ENCODE peak calls at places on chromosomes 1 and 21, in nine cellular contexts. M is GM12865, C is lower lobe of right lung, E is uterus, J is fibroblast of mammary gland, G is brain microvascular endothelial cell, V is lower leg skin, P is cardiac fibroblast, Z is stomach. W is an unnamed sample.

GRCh38 chr21:37503848-37504467 is 137.4 kb downstream of the DYRK1A start:
- DNase-seq in M (no peak), C (no peak), E (no peak), J (peak), G (peak), V (no peak), P (peak), Z (no peak), W (peak)

GRCh38 chr1:203911806-203912205 is 50.4 kb downstream of the SNRPE start:
- DNase-seq in M (no peak), C (no peak), E (no peak), J (no peak), G (no peak), V (no peak), P (peak), Z (no peak), W (peak)

GRCh38 chr1:98496246-98496995 is 165.1 kb upstream of the SNX7 start:
- DNase-seq in M (no peak), C (no peak), E (no peak), J (peak), G (no peak), V (no peak), P (no peak), Z (no peak), W (no peak)

GRCh38 chr1:162144853-162145252 is 75.4 kb downstream of the NOS1AP start:
- DNase-seq in M (no peak), C (no peak), E (no peak), J (no peak), G (no peak), V (no peak), P (no peak), Z (no peak), W (no peak)

GRCh38 chr1:245654460-245655050 is 499.8 kb downstream of the KIF26B start:
- DNase-seq in M (no peak), C (no peak), E (no peak), J (no peak), G (no peak), V (no peak), P (peak), Z (no peak), W (no peak)

GRCh38 chr1:162498442-162498785 is 796 bp downstream of the UHMK1 start:
- DNase-seq in M (peak), C (no peak), E (no peak), J (peak), G (no peak), V (no peak), P (peak), Z (no peak), W (no peak)

GRCh38 chr21:34986561-34987533 is 62.3 kb downstream of the RUNX1 start:
- DNase-seq in M (peak), C (no peak), E (peak), J (peak), G (peak), V (no peak), P (peak), Z (no peak), W (peak)

GRCh38 chr1:163357378-163357777 is 35.6 kb downstream of the NUF2 start:
- DNase-seq in M (no peak), C (no peak), E (no peak), J (no peak), G (peak), V (no peak), P (peak), Z (no peak), W (no peak)

GRCh38 chr1:221708987-221709386 is 32.9 kb downstream of the DUSP10 start:
- DNase-seq in M (peak), C (no peak), E (peak), J (peak), G (no peak), V (no peak), P (peak), Z (no peak), W (peak)

GRCh38 chr1:215539803-215540575 is 27.1 kb upstream of the KCTD3 start:
- DNase-seq in M (no peak), C (no peak), E (no peak), J (peak), G (no peak), V (no peak), P (peak), Z (peak), W (no peak)

GRCh38 chr1:73789965-73790364 is 408.0 kb downstream of the LRRIQ3 start:
- DNase-seq in M (no peak), C (no peak), E (no peak), J (no peak), G (no peak), V (no peak), P (no peak), Z (no peak), W (no peak)

GRCh38 chr1:221856188-221857093 is 114.6 kb upstream of the DUSP10 start:
- DNase-seq in M (no peak), C (no peak), E (no peak), J (peak), G (peak), V (no peak), P (no peak), Z (no peak), W (no peak)

GRCh38 chr1:31551206-31551605 is 25.1 kb upstream of the TINAGL1 start:
- DNase-seq in M (no peak), C (no peak), E (no peak), J (no peak), G (no peak), V (no peak), P (peak), Z (no peak), W (no peak)

GRCh38 chr1:171715813-171716251 is 26.0 kb downstream of the VAMP4 start:
- DNase-seq in M (peak), C (no peak), E (no peak), J (peak), G (no peak), V (no peak), P (peak), Z (no peak), W (no peak)

GRCh38 chr1:95118019-95118499 is 904 bp downstream of the TLCD4 start:
- DNase-seq in M (peak), C (peak), E (no peak), J (no peak), G (no peak), V (no peak), P (no peak), Z (no peak), W (no peak)

GRCh38 chr1:29590583-29591555 is 354.5 kb downstream of the PTPRU start:
- DNase-seq in M (no peak), C (no peak), E (no peak), J (peak), G (no peak), V (peak), P (no peak), Z (no peak), W (no peak)

GRCh38 chr21:14975136-14975905 is 89.5 kb downstream of the NRIP1 start:
- DNase-seq in M (no peak), C (no peak), E (no peak), J (no peak), G (no peak), V (no peak), P (peak), Z (no peak), W (no peak)

GRCh38 chr1:38611661-38612211 is 247.8 kb downstream of the RRAGC start:
- DNase-seq in M (no peak), C (no peak), E (no peak), J (no peak), G (no peak), V (no peak), P (no peak), Z (no peak), W (no peak)

GRCh38 chr1:196403803-196404690 is 204.2 kb downstream of the KCNT2 start:
- DNase-seq in M (no peak), C (no peak), E (no peak), J (no peak), G (peak), V (no peak), P (peak), Z (no peak), W (peak)

GRCh38 chr1:78560811-78561210 is 59.4 kb upstream of the IFI44L start:
- DNase-seq in M (no peak), C (no peak), E (no peak), J (peak), G (no peak), V (no peak), P (no peak), Z (no peak), W (no peak)

GRCh38 chr1:103492003-103492665 is 33.4 kb upstream of the RNPC3 start:
- DNase-seq in M (no peak), C (no peak), E (no peak), J (peak), G (no peak), V (no peak), P (peak), Z (no peak), W (no peak)

GRCh38 chr1:2557146-2558029 is 1.2 kb downstream of the TNFRSF14 start:
- DNase-seq in M (no peak), C (no peak), E (no peak), J (no peak), G (no peak), V (peak), P (no peak), Z (peak), W (no peak)

GRCh38 chr21:45506241-45506817 is 35.9 kb downstream of the SLC19A1 start:
- DNase-seq in M (no peak), C (peak), E (no peak), J (no peak), G (no peak), V (peak), P (no peak), Z (no peak), W (no peak)

GRCh38 chr21:15236111-15236510 is 171.3 kb upstream of the NRIP1 start:
- DNase-seq in M (no peak), C (no peak), E (no peak), J (no peak), G (no peak), V (no peak), P (no peak), Z (no peak), W (no peak)

GRCh38 chr1:13492711-13493110 is 21.1 kb downstream of the LRRC38 start:
- DNase-seq in M (no peak), C (no peak), E (no peak), J (no peak), G (no peak), V (no peak), P (no peak), Z (no peak), W (no peak)

GRCh38 chr21:37815893-37816292 is 100.4 kb downstream of the KCNJ6 start:
- DNase-seq in M (no peak), C (no peak), E (no peak), J (no peak), G (no peak), V (no peak), P (no peak), Z (no peak), W (no peak)

GRCh38 chr1:214537219-214537618 is 14.2 kb downstream of the PTPN14 start:
- DNase-seq in M (no peak), C (no peak), E (no peak), J (peak), G (no peak), V (no peak), P (peak), Z (no peak), W (no peak)

GRCh38 chr1:63593303-63593886 is at the start of gene PGM1:
- DNase-seq in M (peak), C (peak), E (peak), J (peak), G (peak), V (peak), P (peak), Z (peak), W (peak)

GRCh38 chr21:18191139-18191538 is 53.5 kb upstream of the CHODL start:
- DNase-seq in M (no peak), C (no peak), E (no peak), J (no peak), G (no peak), V (no peak), P (no peak), Z (no peak), W (no peak)

GRCh38 chr1:52659356-52659755 is 26.4 kb downstream of the SHISAL2A start:
- DNase-seq in M (peak), C (no peak), E (no peak), J (no peak), G (no peak), V (no peak), P (no peak), Z (no peak), W (no peak)

GRCh38 chr1:206631085-206631509 is 4.2 kb upstream of the DYRK3 start:
- DNase-seq in M (peak), C (no peak), E (peak), J (peak), G (peak), V (no peak), P (peak), Z (peak), W (peak)

GRCh38 chr1:68255301-68255700 is 23.0 kb upstream of the WLS start:
- DNase-seq in M (no peak), C (no peak), E (no peak), J (no peak), G (no peak), V (no peak), P (peak), Z (no peak), W (no peak)

GRCh38 chr1:27102707-27103468 is 52.0 kb downstream of the SLC9A1 start:
- DNase-seq in M (peak), C (peak), E (peak), J (peak), G (peak), V (peak), P (peak), Z (peak), W (no peak)

GRCh38 chr1:67746299-67746698 is 61.3 kb downstream of the GADD45A start:
- DNase-seq in M (no peak), C (no peak), E (peak), J (no peak), G (no peak), V (no peak), P (peak), Z (no peak), W (no peak)

GRCh38 chr1:231421616-231421970 is 494 bp downstream of the EGLN1 start:
- DNase-seq in M (no peak), C (peak), E (peak), J (no peak), G (no peak), V (peak), P (peak), Z (peak), W (no peak)

GRCh38 chr1:92833840-92834239 is 2.0 kb downstream of the RPL5 start:
- DNase-seq in M (no peak), C (no peak), E (no peak), J (no peak), G (no peak), V (no peak), P (no peak), Z (no peak), W (no peak)
- H3K4me3 ChIP-seq in M (peak), C (peak), E (peak), J (peak), G (peak), V (no peak), P (peak), Z (peak), W (peak)

GRCh38 chr1:20366076-20366765 is 75.5 kb downstream of the VWA5B1 start:
- DNase-seq in M (no peak), C (no peak), E (no peak), J (peak), G (no peak), V (no peak), P (peak), Z (no peak), W (no peak)
- TF ChIP-seq CTCF in M (no peak), C (no peak), E (no peak), J (no peak), G (no peak), V (no peak), P (no peak), Z (no peak), W (no peak)

GRCh38 chr1:51328926-51329325 is 1.4 kb downstream of the TTC39A start:
- DNase-seq in M (no peak), C (no peak), E (no peak), J (no peak), G (no peak), V (no peak), P (no peak), Z (no peak), W (no peak)

GRCh38 chr1:51331206-51332100 is 1.1 kb upstream of the TTC39A start:
- DNase-seq in M (peak), C (no peak), E (no peak), J (peak), G (peak), V (peak), P (peak), Z (peak), W (no peak)

GRCh38 chr1:51328279-51328678 is 2.1 kb downstream of the TTC39A start:
- DNase-seq in M (no peak), C (no peak), E (no peak), J (no peak), G (peak), V (no peak), P (no peak), Z (no peak), W (no peak)

GRCh38 chr1:51330331-51331201 is at the start of gene TTC39A:
- DNase-seq in M (no peak), C (no peak), E (no peak), J (no peak), G (no peak), V (no peak), P (no peak), Z (peak), W (no peak)

DNA sequence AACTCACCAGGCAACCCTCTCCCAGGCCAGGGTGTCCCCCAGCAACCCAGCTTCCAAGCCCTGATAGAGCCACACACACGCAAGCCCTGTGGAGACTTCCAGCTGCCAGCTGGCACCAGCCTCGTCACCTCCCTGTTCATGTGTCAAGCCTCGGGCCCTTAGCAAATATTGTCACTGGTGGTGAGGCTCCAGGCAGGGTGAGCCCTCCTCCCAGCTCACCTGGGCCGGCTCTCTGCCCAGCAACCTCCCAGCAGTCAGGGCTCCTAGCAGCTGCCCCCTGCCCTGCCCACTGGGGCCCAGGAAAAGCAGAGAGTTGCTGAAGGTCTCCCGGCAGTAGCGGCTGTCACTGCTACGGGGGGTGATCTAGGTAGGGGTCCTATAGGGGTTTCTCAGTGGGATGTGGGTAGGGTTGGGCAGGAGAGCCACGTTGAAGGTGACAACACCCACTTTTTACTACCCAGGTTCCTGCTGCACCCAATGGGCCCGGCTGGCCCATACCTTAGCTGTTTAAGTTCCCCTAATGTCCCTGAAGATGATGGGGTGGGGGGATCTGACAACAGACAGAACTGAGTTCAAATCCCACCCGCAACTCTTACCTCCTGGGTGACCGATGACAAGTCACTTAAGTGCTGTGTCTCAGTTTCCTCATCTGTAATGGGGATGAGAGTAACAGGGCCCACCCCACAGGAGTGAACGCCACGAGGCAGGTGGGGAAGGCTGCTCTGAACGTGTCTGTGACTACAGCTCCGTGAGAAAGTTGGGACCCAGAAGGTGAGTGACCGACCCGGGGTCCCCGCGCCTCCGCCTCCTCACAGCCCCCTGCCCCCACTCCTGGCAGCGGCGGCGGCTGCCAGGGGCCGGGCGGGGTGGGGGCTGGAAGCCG is 678 bp downstream of the TTC39A start:
- DNase-seq in M (no peak), C (peak), E (no peak), J (no peak), G (no peak), V (no peak), P (no peak), Z (peak), W (no peak)
- H3K4me3 ChIP-seq in M (no peak), C (peak), E (no peak), J (no peak), G (peak), V (no peak), P (no peak), Z (peak), W (peak)

DNA sequence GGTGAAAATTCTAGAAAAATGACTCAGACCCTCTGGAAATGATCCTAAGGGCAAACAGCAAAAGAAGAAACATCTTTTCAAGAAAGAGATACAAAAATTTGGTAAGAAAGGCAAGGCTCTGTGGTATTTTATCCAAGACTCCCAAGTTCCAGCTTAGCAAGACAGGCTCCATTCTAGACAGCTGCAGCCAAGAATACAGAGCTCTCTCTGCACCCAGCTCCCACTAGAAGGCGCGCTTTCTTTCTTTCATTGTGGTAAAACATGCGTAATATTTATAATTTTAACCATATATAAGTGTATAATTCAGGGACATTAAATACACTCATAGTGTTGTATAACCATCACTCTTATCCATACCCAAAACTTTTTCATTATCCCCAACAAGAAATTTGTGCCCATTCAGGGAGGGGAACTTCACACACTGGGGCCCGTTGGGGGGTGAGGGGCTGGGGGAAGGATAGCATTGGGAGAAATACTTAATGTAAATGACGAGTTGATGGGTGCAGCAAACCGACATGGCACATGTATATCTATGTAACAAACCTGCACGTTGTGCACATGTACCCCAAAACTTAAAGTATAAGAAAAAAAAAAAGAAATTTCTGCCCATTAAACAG is 2.2 kb upstream of the HFM1 start:
- DNase-seq in M (peak), C (no peak), E (no peak), J (peak), G (no peak), V (no peak), P (peak), Z (no peak), W (no peak)
- TF ChIP-seq CTCF in M (peak), C (no peak), E (no peak), J (peak), G (peak), V (no peak), P (peak), Z (no peak), W (peak)

GRCh38 chr1:92859400-92860039 is 27.7 kb downstream of the RPL5 start:
- DNase-seq in M (no peak), C (no peak), E (no peak), J (no peak), G (no peak), V (no peak), P (no peak), Z (no peak), W (no peak)
- H3K4me3 ChIP-seq in M (no peak), C (no peak), E (no peak), J (no peak), G (no peak), V (no peak), P (no peak), Z (peak), W (no peak)

GRCh38 chr1:220217383-220217988 is 54.8 kb downstream of the RAB3GAP2 start:
- DNase-seq in M (peak), C (no peak), E (no peak), J (no peak), G (no peak), V (no peak), P (no peak), Z (no peak), W (no peak)
- TF ChIP-seq CTCF in M (peak), C (peak), E (no peak), J (peak), G (peak), V (no peak), P (peak), Z (no peak), W (peak)

GRCh38 chr21:41865002-41865777 is 14.0 kb downstream of the PRDM15 start:
- DNase-seq in M (peak), C (no peak), E (no peak), J (no peak), G (no peak), V (no peak), P (no peak), Z (no peak), W (no peak)

GRCh38 chr21:41869771-41870170 is 9.4 kb downstream of the PRDM15 start:
- DNase-seq in M (no peak), C (no peak), E (no peak), J (no peak), G (no peak), V (no peak), P (no peak), Z (no peak), W (no peak)

GRCh38 chr21:41866274-41866809 is 12.8 kb downstream of the PRDM15 start:
- DNase-seq in M (no peak), C (no peak), E (no peak), J (no peak), G (no peak), V (no peak), P (no peak), Z (peak), W (no peak)

GRCh38 chr21:41867313-41867712 is 11.8 kb downstream of the PRDM15 start:
- DNase-seq in M (no peak), C (no peak), E (no peak), J (no peak), G (no peak), V (no peak), P (no peak), Z (no peak), W (no peak)

GRCh38 chr21:41868062-41868710 is 11.0 kb downstream of the PRDM15 start:
- DNase-seq in M (peak), C (no peak), E (no peak), J (peak), G (no peak), V (no peak), P (no peak), Z (no peak), W (no peak)
- H3K4me3 ChIP-seq in M (peak), C (no peak), E (no peak), J (no peak), G (no peak), V (no peak), P (no peak), Z (no peak), W (no peak)

GRCh38 chr1:36115200-36115669 is 9.8 kb downstream of the COL8A2 start:
- DNase-seq in M (no peak), C (no peak), E (no peak), J (peak), G (peak), V (no peak), P (peak), Z (peak), W (peak)
- TF ChIP-seq CTCF in M (no peak), C (no peak), E (no peak), J (no peak), G (no peak), V (no peak), P (no peak), Z (no peak), W (no peak)